ENCODE peak calls at places on chromosomes 3 and 15, in seven cellular contexts. One of them, this sample, is unnamed.

GRCh38 chr15:95869920-95870319 is 460.6 kb upstream of the NR2F2 start:
- ATAC-seq in heart left ventricle: no peak
- ATAC-seq in A549: no peak
- ATAC-seq in body of pancreas: no peak
- ATAC-seq in GM12878: peak; percentile 66
- ATAC-seq in HepG2: no peak
- ATAC-seq in HCT116: no peak
- ATAC-seq in this sample: no peak

GRCh38 chr15:68503213-68503612 is 71.2 kb upstream of the ITGA11 start:
- ATAC-seq in heart left ventricle: no peak
- ATAC-seq in A549: no peak
- ATAC-seq in body of pancreas: no peak
- ATAC-seq in GM12878: no peak
- ATAC-seq in HepG2: no peak
- ATAC-seq in HCT116: no peak
- ATAC-seq in this sample: no peak

GRCh38 chr15:100244796-100245495 is 96.8 kb downstream of the ADAMTS17 start:
- ATAC-seq in heart left ventricle: no peak
- ATAC-seq in A549: no peak
- ATAC-seq in body of pancreas: no peak
- ATAC-seq in GM12878: no peak
- ATAC-seq in HepG2: no peak
- ATAC-seq in HCT116: no peak
- ATAC-seq in this sample: no peak

GRCh38 chr3:100650651-100651611 is 41.5 kb downstream of the ADGRG7 start:
- ATAC-seq in heart left ventricle: no peak
- ATAC-seq in A549: peak; percentile 54
- ATAC-seq in body of pancreas: peak; percentile 47
- ATAC-seq in GM12878: peak; percentile 99
- ATAC-seq in HepG2: no peak
- ATAC-seq in HCT116: peak; percentile 57
- ATAC-seq in this sample: peak; percentile 73

GRCh38 chr15:25694823-25695312 is 168.3 kb downstream of the ATP10A start:
- ATAC-seq in heart left ventricle: no peak
- ATAC-seq in A549: no peak
- ATAC-seq in body of pancreas: no peak
- ATAC-seq in GM12878: no peak
- ATAC-seq in HepG2: no peak
- ATAC-seq in HCT116: no peak
- ATAC-seq in this sample: no peak

GRCh38 chr3:41683666-41684350 is 278.1 kb downstream of the ULK4 start:
- ATAC-seq in heart left ventricle: no peak
- ATAC-seq in A549: peak; percentile 54
- ATAC-seq in body of pancreas: no peak
- ATAC-seq in GM12878: no peak
- ATAC-seq in HepG2: peak; percentile 68
- ATAC-seq in HCT116: no peak
- ATAC-seq in this sample: no peak

GRCh38 chr15:31887246-31887645 is 143.1 kb upstream of the CHRNA7 start:
- ATAC-seq in heart left ventricle: no peak
- ATAC-seq in A549: peak; percentile 76
- ATAC-seq in body of pancreas: no peak
- ATAC-seq in GM12878: no peak
- ATAC-seq in HepG2: peak; percentile 74
- ATAC-seq in HCT116: peak; percentile 52
- ATAC-seq in this sample: no peak

GRCh38 chr3:192091831-192092230 is 630.9 kb downstream of the PYDC2 start:
- ATAC-seq in heart left ventricle: no peak
- ATAC-seq in A549: no peak
- ATAC-seq in body of pancreas: no peak
- ATAC-seq in GM12878: no peak
- ATAC-seq in HepG2: no peak
- ATAC-seq in HCT116: no peak
- ATAC-seq in this sample: no peak

GRCh38 chr3:150613034-150613433 is 9.9 kb downstream of the SELENOT start:
- ATAC-seq in heart left ventricle: no peak
- ATAC-seq in A549: no peak
- ATAC-seq in body of pancreas: no peak
- ATAC-seq in GM12878: no peak
- ATAC-seq in HepG2: no peak
- ATAC-seq in HCT116: no peak
- ATAC-seq in this sample: no peak

GRCh38 chr3:25679166-25679565 is 14.5 kb upstream of the TOP2B start:
- ATAC-seq in heart left ventricle: no peak
- ATAC-seq in A549: no peak
- ATAC-seq in body of pancreas: no peak
- ATAC-seq in GM12878: no peak
- ATAC-seq in HepG2: no peak
- ATAC-seq in HCT116: no peak
- ATAC-seq in this sample: no peak

GRCh38 chr3:56810912-56811544 is 9.3 kb upstream of the ARHGEF3 start:
- ATAC-seq in heart left ventricle: no peak
- ATAC-seq in A549: no peak
- ATAC-seq in body of pancreas: no peak
- ATAC-seq in GM12878: no peak
- ATAC-seq in HepG2: no peak
- ATAC-seq in HCT116: no peak
- ATAC-seq in this sample: no peak

GRCh38 chr3:117408811-117409210 is 699.2 kb downstream of the TUSC7 start:
- ATAC-seq in heart left ventricle: no peak
- ATAC-seq in A549: no peak
- ATAC-seq in body of pancreas: no peak
- ATAC-seq in GM12878: no peak
- ATAC-seq in HepG2: no peak
- ATAC-seq in HCT116: no peak
- ATAC-seq in this sample: no peak

GRCh38 chr3:39088889-39089288 is 18.5 kb downstream of the GORASP1 start:
- ATAC-seq in heart left ventricle: no peak
- ATAC-seq in A549: no peak
- ATAC-seq in body of pancreas: no peak
- ATAC-seq in GM12878: no peak
- ATAC-seq in HepG2: no peak
- ATAC-seq in HCT116: no peak
- ATAC-seq in this sample: no peak

GRCh38 chr15:34213690-34214089 is 3.8 kb upstream of the KATNBL1 start:
- ATAC-seq in heart left ventricle: no peak
- ATAC-seq in A549: no peak
- ATAC-seq in body of pancreas: no peak
- ATAC-seq in GM12878: no peak
- ATAC-seq in HepG2: no peak
- ATAC-seq in HCT116: no peak
- ATAC-seq in this sample: no peak

GRCh38 chr3:9271903-9272302 is 22.5 kb upstream of the SRGAP3 start:
- ATAC-seq in heart left ventricle: no peak
- ATAC-seq in A549: no peak
- ATAC-seq in body of pancreas: no peak
- ATAC-seq in GM12878: no peak
- ATAC-seq in HepG2: no peak
- ATAC-seq in HCT116: no peak
- ATAC-seq in this sample: no peak

GRCh38 chr3:191356586-191357439 is 26.5 kb upstream of the UTS2B start:
- ATAC-seq in heart left ventricle: peak; percentile 77
- ATAC-seq in A549: no peak
- ATAC-seq in body of pancreas: peak; percentile 55
- ATAC-seq in GM12878: peak; percentile 5
- ATAC-seq in HepG2: no peak
- ATAC-seq in HCT116: peak; percentile 83
- ATAC-seq in this sample: peak; percentile 57

GRCh38 chr15:35496585-35496984 is 49.4 kb downstream of the DPH6 start:
- ATAC-seq in heart left ventricle: no peak
- ATAC-seq in A549: no peak
- ATAC-seq in body of pancreas: no peak
- ATAC-seq in GM12878: peak; percentile 100
- ATAC-seq in HepG2: no peak
- ATAC-seq in HCT116: no peak
- ATAC-seq in this sample: no peak

GRCh38 chr3:194870394-194871110 is 184.9 kb downstream of the FAM43A start:
- ATAC-seq in heart left ventricle: peak; percentile 77
- ATAC-seq in A549: peak; percentile 64
- ATAC-seq in body of pancreas: peak; percentile 27
- ATAC-seq in GM12878: no peak
- ATAC-seq in HepG2: peak; percentile 50
- ATAC-seq in HCT116: peak; percentile 37
- ATAC-seq in this sample: no peak

GRCh38 chr15:74406992-74407705 is 26.6 kb downstream of the SEMA7A start:
- ATAC-seq in heart left ventricle: no peak
- ATAC-seq in A549: peak; percentile 57
- ATAC-seq in body of pancreas: no peak
- ATAC-seq in GM12878: no peak
- ATAC-seq in HepG2: peak; percentile 72
- ATAC-seq in HCT116: peak; percentile 88
- ATAC-seq in this sample: no peak

GRCh38 chr3:56347219-56347871 is 120.9 kb downstream of the ERC2 start:
- ATAC-seq in heart left ventricle: no peak
- ATAC-seq in A549: no peak
- ATAC-seq in body of pancreas: no peak
- ATAC-seq in GM12878: peak; percentile 65
- ATAC-seq in HepG2: no peak
- ATAC-seq in HCT116: peak; percentile 80
- ATAC-seq in this sample: no peak

GRCh38 chr3:109098245-109098644 is 19.7 kb downstream of the MORC1 start:
- ATAC-seq in heart left ventricle: no peak
- ATAC-seq in A549: peak; percentile 81
- ATAC-seq in body of pancreas: peak; percentile 74
- ATAC-seq in GM12878: peak; percentile 84
- ATAC-seq in HepG2: peak; percentile 97
- ATAC-seq in HCT116: peak; percentile 100
- ATAC-seq in this sample: no peak

GRCh38 chr3:49007771-49008528 is 759 bp downstream of the WDR6 start:
- ATAC-seq in heart left ventricle: peak; percentile 81
- ATAC-seq in A549: peak; percentile 62
- ATAC-seq in body of pancreas: peak; percentile 63
- ATAC-seq in GM12878: peak; percentile 82
- ATAC-seq in HepG2: peak; percentile 35
- ATAC-seq in HCT116: peak; percentile 75
- ATAC-seq in this sample: peak; percentile 80

DNA sequence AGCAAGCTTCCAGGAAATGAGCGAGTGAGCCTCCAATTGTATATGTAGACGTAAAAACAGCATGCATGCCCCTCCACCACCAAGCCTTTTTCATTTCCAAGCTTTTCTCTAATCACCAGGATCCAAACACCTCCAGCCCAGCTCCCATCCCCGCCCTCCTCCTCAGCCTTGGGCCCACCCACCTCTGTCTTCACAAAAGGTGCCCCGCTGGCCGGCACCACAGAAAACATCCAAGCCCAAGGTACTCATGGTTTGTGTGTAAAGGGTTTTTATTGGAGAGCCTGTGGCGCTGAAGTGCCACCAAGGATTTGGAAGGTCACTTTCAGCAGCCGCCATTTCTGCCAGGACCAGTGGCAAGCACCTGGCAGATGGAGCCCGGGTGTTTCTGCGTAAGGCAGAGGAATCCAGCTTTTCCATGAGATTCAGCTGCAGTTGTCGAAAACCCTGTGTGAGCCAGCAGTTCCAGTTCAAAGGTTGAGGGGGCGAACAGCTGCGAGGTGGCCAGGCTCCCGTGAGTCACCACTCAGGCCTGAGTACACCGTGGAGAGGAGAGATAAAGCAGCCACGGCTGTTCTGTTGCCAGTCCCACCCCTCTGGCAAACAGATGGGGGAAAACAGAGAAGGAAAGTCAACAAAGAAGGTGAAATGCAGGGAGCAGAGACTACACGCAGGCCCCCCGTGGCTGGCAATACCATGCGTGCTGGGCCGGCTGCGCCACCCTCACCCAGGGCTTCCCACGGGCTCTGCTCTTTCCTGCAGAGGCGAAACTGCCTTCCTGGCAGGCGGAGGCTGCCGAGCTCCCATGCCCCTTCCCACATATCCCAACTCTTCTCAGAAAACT is 38.2 kb downstream of the FAM174B start:
- ATAC-seq in heart left ventricle: peak; percentile 87
- ATAC-seq in A549: peak; percentile 73
- ATAC-seq in body of pancreas: peak; percentile 92
- ATAC-seq in GM12878: no peak
- ATAC-seq in HepG2: peak; percentile 98
- ATAC-seq in HCT116: no peak
- ATAC-seq in this sample: peak; percentile 88
- TF ChIP-seq POLR2A in heart left ventricle: no peak
- TF ChIP-seq POLR2A in A549: no peak
- TF ChIP-seq POLR2A in body of pancreas: peak; percentile 9
- TF ChIP-seq POLR2A in GM12878: no peak
- TF ChIP-seq POLR2A in HepG2: no peak
- TF ChIP-seq POLR2A in HCT116: no peak
- TF ChIP-seq POLR2A in this sample: no peak

GRCh38 chr15:80061581-80061980 is 2.1 kb downstream of the ZFAND6 start:
- ATAC-seq in heart left ventricle: no peak
- ATAC-seq in A549: no peak
- ATAC-seq in body of pancreas: no peak
- ATAC-seq in GM12878: no peak
- ATAC-seq in HepG2: no peak
- ATAC-seq in HCT116: no peak
- ATAC-seq in this sample: no peak
- H3K4me3 ChIP-seq in heart left ventricle: no peak overlapping the region
- H3K4me3 ChIP-seq in A549: peak overlapping the region; percentile 80
- H3K4me3 ChIP-seq in body of pancreas: no peak overlapping the region
- H3K4me3 ChIP-seq in GM12878: peak overlapping the region; percentile 98
- H3K4me3 ChIP-seq in HepG2: peak overlapping the region; percentile 77
- H3K4me3 ChIP-seq in HCT116: no peak overlapping the region
- H3K4me3 ChIP-seq in this sample: peak overlapping the region; percentile 85

GRCh38 chr3:102068327-102068726 is 219.0 kb downstream of the NFKBIZ start:
- ATAC-seq in heart left ventricle: no peak
- ATAC-seq in A549: no peak
- ATAC-seq in body of pancreas: no peak
- ATAC-seq in GM12878: no peak
- ATAC-seq in HepG2: no peak
- ATAC-seq in HCT116: no peak
- ATAC-seq in this sample: no peak

GRCh38 chr3:102063572-102063971 is 214.3 kb downstream of the NFKBIZ start:
- ATAC-seq in heart left ventricle: no peak
- ATAC-seq in A549: no peak
- ATAC-seq in body of pancreas: no peak
- ATAC-seq in GM12878: no peak
- ATAC-seq in HepG2: no peak
- ATAC-seq in HCT116: no peak
- ATAC-seq in this sample: no peak

GRCh38 chr3:102066470-102066869 is 217.2 kb downstream of the NFKBIZ start:
- ATAC-seq in heart left ventricle: no peak
- ATAC-seq in A549: no peak
- ATAC-seq in body of pancreas: no peak
- ATAC-seq in GM12878: no peak
- ATAC-seq in HepG2: no peak
- ATAC-seq in HCT116: no peak
- ATAC-seq in this sample: no peak

GRCh38 chr3:102069211-102069662 is 219.9 kb downstream of the NFKBIZ start:
- ATAC-seq in heart left ventricle: no peak
- ATAC-seq in A549: peak; percentile 94
- ATAC-seq in body of pancreas: no peak
- ATAC-seq in GM12878: no peak
- ATAC-seq in HepG2: no peak
- ATAC-seq in HCT116: no peak
- ATAC-seq in this sample: peak; percentile 61

GRCh38 chr3:102068736-102069135 is 219.4 kb downstream of the NFKBIZ start:
- ATAC-seq in heart left ventricle: no peak
- ATAC-seq in A549: no peak
- ATAC-seq in body of pancreas: no peak
- ATAC-seq in GM12878: no peak
- ATAC-seq in HepG2: no peak
- ATAC-seq in HCT116: no peak
- ATAC-seq in this sample: no peak
- H3K27ac ChIP-seq in heart left ventricle: no peak overlapping the region
- H3K27ac ChIP-seq in A549: peak overlapping the region; percentile 65
- H3K27ac ChIP-seq in body of pancreas: no peak overlapping the region
- H3K27ac ChIP-seq in GM12878: no peak overlapping the region
- H3K27ac ChIP-seq in HepG2: no peak overlapping the region
- H3K27ac ChIP-seq in HCT116: no peak overlapping the region
- H3K27ac ChIP-seq in this sample: no peak overlapping the region

GRCh38 chr15:41660235-41661077 is at the start of gene MGA:
- ATAC-seq in heart left ventricle: peak; percentile 95
- ATAC-seq in A549: peak; percentile 86
- ATAC-seq in body of pancreas: peak; percentile 87
- ATAC-seq in GM12878: peak; percentile 87
- ATAC-seq in HepG2: peak; percentile 83
- ATAC-seq in HCT116: peak; percentile 93
- ATAC-seq in this sample: peak; percentile 95
- TF ChIP-seq POLR2A in heart left ventricle: peak; percentile 53
- TF ChIP-seq POLR2A in A549: no peak
- TF ChIP-seq POLR2A in body of pancreas: peak; percentile 59
- TF ChIP-seq POLR2A in GM12878: peak; percentile 86
- TF ChIP-seq POLR2A in HepG2: peak; percentile 56
- TF ChIP-seq POLR2A in HCT116: peak; percentile 36
- TF ChIP-seq POLR2A in this sample: peak; percentile 35

This sample was measured in gastroesophageal sphincter.